ENCODE peak calls at places on chromosomes 6 and 20, in seven cellular contexts. C is heart right ventricle, I is astrocyte of the spinal cord, W is ovary, P is fibroblast of pulmonary artery, X is MM.1S, H is AG09309. S is an unnamed sample.

GRCh38 chr6:79824231-79824630 is 123.1 kb downstream of the ELOVL4 start:
- DNase-seq in C (no peak), W (no peak), X (no peak), H (no peak), I (no peak), P (peak), S (no peak)

GRCh38 chr6:157880534-157880933 is 57.5 kb downstream of the SNX9 start:
- DNase-seq in H (no peak), C (no peak), I (no peak), P (no peak), X (no peak), W (no peak), S (no peak)

GRCh38 chr20:45510242-45510862 is 5.1 kb downstream of the SPINT3 start:
- DNase-seq in H (no peak), P (peak), I (no peak), X (no peak), C (no peak), W (no peak), S (no peak)

GRCh38 chr6:148441454-148441911 is 98.8 kb downstream of the SASH1 start:
- DNase-seq in P (peak), C (no peak), H (no peak), I (peak), W (no peak), X (no peak), S (peak)

GRCh38 chr6:130050230-130050629 is 31.8 kb downstream of the L3MBTL3 start:
- DNase-seq in I (peak), X (no peak), P (peak), H (peak), C (no peak), W (no peak), S (no peak)

GRCh38 chr6:223763-224162 is 68.5 kb upstream of the DUSP22 start:
- DNase-seq in P (no peak), X (no peak), I (peak), C (no peak), W (no peak), H (no peak), S (no peak)

GRCh38 chr6:117465691-117466090 is 16.8 kb upstream of the DCBLD1 start:
- DNase-seq in C (no peak), H (no peak), P (no peak), X (no peak), I (no peak), W (no peak), S (no peak)

GRCh38 chr6:146359123-146359522 is 184.5 kb upstream of the RAB32 start:
- DNase-seq in W (no peak), H (no peak), X (no peak), C (no peak), I (no peak), P (peak), S (no peak)

GRCh38 chr6:20092071-20092566 is 120.2 kb downstream of the MBOAT1 start:
- DNase-seq in C (no peak), P (peak), H (peak), X (peak), I (peak), W (no peak), S (peak)

GRCh38 chr6:130890531-130890950 is 63.3 kb downstream of the SMLR1 start:
- DNase-seq in C (no peak), W (no peak), I (peak), P (peak), X (no peak), H (no peak), S (no peak)

GRCh38 chr20:32192698-32193097 is 14.8 kb downstream of the PLAGL2 start:
- DNase-seq in P (no peak), W (peak), I (no peak), C (no peak), X (no peak), H (no peak), S (no peak)

GRCh38 chr20:11373391-11373790 is 544.3 kb upstream of the BTBD3 start:
- DNase-seq in I (no peak), C (peak), H (no peak), P (peak), W (no peak), X (no peak), S (no peak)

GRCh38 chr20:4217349-4217761 is 202.0 kb upstream of the RNF24 start:
- DNase-seq in H (no peak), X (no peak), P (no peak), W (no peak), I (no peak), C (peak), S (no peak)

GRCh38 chr20:14561733-14562132 is 224.3 kb upstream of the FLRT3 start:
- DNase-seq in X (no peak), P (peak), C (no peak), I (no peak), H (no peak), W (no peak), S (no peak)

GRCh38 chr6:156662025-156662445 is 115.1 kb upstream of the ARID1B start:
- DNase-seq in H (peak), X (no peak), W (no peak), P (no peak), I (no peak), C (no peak), S (no peak)

GRCh38 chr6:103675807-103676406 is 1183.8 kb downstream of the HACE1 start:
- DNase-seq in C (no peak), W (no peak), X (peak), I (peak), H (no peak), P (peak), S (no peak)

GRCh38 chr6:4675086-4675485 is 101.1 kb upstream of the CDYL start:
- DNase-seq in X (no peak), C (no peak), W (no peak), P (no peak), I (no peak), H (no peak), S (no peak)

GRCh38 chr6:158213925-158214674 is 46.0 kb downstream of the GTF2H5 start:
- DNase-seq in W (peak), X (peak), C (peak), I (peak), P (peak), H (peak), S (peak)

GRCh38 chr20:37342231-37343177 is 3.4 kb upstream of the SRC start:
- DNase-seq in X (no peak), I (no peak), H (no peak), W (no peak), P (no peak), C (no peak), S (no peak)

GRCh38 chr6:32085759-32086458 is 23.2 kb downstream of the TNXB start:
- DNase-seq in C (no peak), I (no peak), X (no peak), H (no peak), P (no peak), W (no peak), S (peak)

GRCh38 chr20:35303382-35303734 is 11.1 kb upstream of the FAM83C start:
- DNase-seq in P (no peak), I (no peak), W (no peak), X (no peak), H (no peak), C (no peak), S (no peak)

GRCh38 chr6:148981515-148981914 is 234.7 kb downstream of the UST start:
- DNase-seq in H (no peak), W (no peak), C (no peak), I (no peak), P (no peak), X (no peak), S (no peak)

GRCh38 chr6:161792887-161793286 is 519.0 kb upstream of the AGPAT4 start:
- DNase-seq in H (no peak), C (no peak), W (no peak), I (no peak), X (no peak), P (no peak), S (no peak)

GRCh38 chr6:166470863-166471410 is 88.2 kb upstream of the MPC1 start:
- DNase-seq in C (no peak), P (no peak), I (no peak), H (no peak), X (no peak), W (no peak), S (no peak)

GRCh38 chr20:51833326-51833725 is 31.0 kb upstream of the SALL4 start:
- DNase-seq in H (no peak), W (no peak), C (no peak), X (no peak), I (no peak), P (no peak), S (no peak)
- TF ChIP-seq CTCF in H (no peak), W (no peak), C (no peak), X (no peak), I (no peak), P (no peak), S (no peak)

GRCh38 chr6:109441069-109441816 is 719 bp downstream of the SMPD2 start:
- DNase-seq in H (no peak), P (peak), W (peak), C (peak), I (peak), X (peak), S (peak)
- TF ChIP-seq CTCF in H (peak), P (peak), W (no peak), C (no peak), I (peak), X (no peak), S (no peak)

DNA sequence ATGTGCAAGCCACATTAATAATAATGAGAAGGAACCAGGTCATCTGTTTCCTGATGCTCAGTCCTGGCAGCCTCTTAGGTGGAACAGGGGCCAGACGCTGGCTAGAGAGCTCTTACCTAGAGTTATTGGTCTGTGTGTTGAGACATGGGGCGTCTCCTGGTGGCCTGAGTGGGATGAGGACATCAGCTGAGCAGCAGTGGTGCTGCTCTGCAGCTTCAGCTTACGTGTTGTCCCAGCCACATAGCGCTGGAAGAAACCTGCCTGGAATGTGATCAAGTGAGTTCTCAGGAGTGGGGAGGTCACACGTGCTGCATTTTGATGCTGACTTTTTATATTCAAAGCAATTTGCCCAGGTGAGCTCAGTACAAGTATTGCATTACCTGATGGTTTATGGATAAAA is 355.4 kb downstream of the CDH26 start:
- DNase-seq in I (no peak), X (no peak), H (no peak), P (no peak), W (no peak), C (no peak), S (no peak)
- TF ChIP-seq CTCF in I (no peak), X (no peak), H (no peak), P (no peak), W (no peak), C (no peak), S (no peak)

GRCh38 chr20:51763965-51764602 is 4.1 kb downstream of the ATP9A start:
- DNase-seq in C (no peak), W (no peak), I (no peak), P (peak), X (no peak), H (no peak), S (peak)
- TF ChIP-seq CTCF in C (no peak), W (no peak), I (no peak), P (no peak), X (no peak), H (no peak), S (no peak)